ENCODE peak calls at places on chromosomes 4 and X, in nine cellular contexts. R is cardiac muscle cell, X is Karpas-422, Y is heart right ventricle, S is right atrium auricular region, K is NT2/D1, D is GM23248, I is PC-3, M is A549. O is an unnamed sample. For H3K4me1, the result is how much of the 10 kb centered on the place peaks cover.

GRCh38 chrX:29535212-29536162 is 679.9 kb upstream of the MAGEB2 start:
- DNase-seq in S (no peak), R (no peak), X (no peak), Y (no peak), D (peak), I (peak), M (peak), K (no peak), O (no peak)

GRCh38 chr4:20464381-20464780 is 212.7 kb downstream of the SLIT2 start:
- DNase-seq in D (peak), R (no peak), I (peak), K (no peak), Y (no peak), S (no peak), M (no peak), X (no peak), O (no peak)

GRCh38 chr4:100049872-100050271 is 99.8 kb upstream of the H2AZ1 start:
- DNase-seq in M (no peak), I (peak), R (no peak), D (no peak), X (no peak), K (no peak), S (no peak), Y (no peak), O (no peak)

GRCh38 chr4:140152760-140153418 is 1.1 kb downstream of the MAML3 start:
- DNase-seq in S (peak), K (no peak), D (peak), R (peak), I (peak), Y (peak), X (peak), M (no peak), O (peak)

GRCh38 chr4:10703146-10703545 is 18.6 kb upstream of the CLNK start:
- DNase-seq in S (no peak), X (no peak), D (peak), M (no peak), I (peak), K (no peak), Y (no peak), R (no peak), O (no peak)

GRCh38 chr4:176778063-176778462 is 14.7 kb downstream of the VEGFC start:
- DNase-seq in Y (no peak), S (no peak), D (peak), M (no peak), X (no peak), I (peak), K (no peak), R (no peak), O (no peak)

GRCh38 chrX:118839334-118839958 is 15.8 kb downstream of the ZCCHC12 start:
- DNase-seq in M (peak), I (peak), D (peak), Y (peak), X (peak), S (peak), R (peak), K (peak), O (peak)

GRCh38 chrX:74535211-74535621 is 79.2 kb downstream of the RLIM start:
- DNase-seq in S (no peak), M (no peak), R (peak), K (peak), D (peak), I (peak), X (no peak), Y (no peak), O (peak)

GRCh38 chrX:118420462-118420861 is 74.6 kb downstream of the WDR44 start:
- DNase-seq in D (peak), K (no peak), Y (no peak), I (no peak), X (no peak), S (no peak), M (no peak), R (no peak), O (no peak)

GRCh38 chrX:71997320-71997719 is 86.7 kb downstream of the NHSL2 start:
- DNase-seq in K (no peak), R (no peak), M (no peak), S (no peak), Y (no peak), X (no peak), D (no peak), I (no peak), O (peak)

GRCh38 chr4:60033826-60034225 is 1166.3 kb upstream of the ADGRL3 start:
- DNase-seq in Y (no peak), S (no peak), D (no peak), R (no peak), K (no peak), I (no peak), X (no peak), M (no peak), O (no peak)

GRCh38 chr4:75345436-75345835 is 168.8 kb downstream of the RCHY1 start:
- DNase-seq in S (no peak), M (no peak), K (no peak), X (no peak), D (peak), I (no peak), Y (no peak), R (no peak), O (no peak)
- H3K4me3 ChIP-seq in S (no peak), M (no peak), K (no peak), X (no peak), D (no peak), I (no peak), Y (no peak), R (no peak), O (no peak)

DNA sequence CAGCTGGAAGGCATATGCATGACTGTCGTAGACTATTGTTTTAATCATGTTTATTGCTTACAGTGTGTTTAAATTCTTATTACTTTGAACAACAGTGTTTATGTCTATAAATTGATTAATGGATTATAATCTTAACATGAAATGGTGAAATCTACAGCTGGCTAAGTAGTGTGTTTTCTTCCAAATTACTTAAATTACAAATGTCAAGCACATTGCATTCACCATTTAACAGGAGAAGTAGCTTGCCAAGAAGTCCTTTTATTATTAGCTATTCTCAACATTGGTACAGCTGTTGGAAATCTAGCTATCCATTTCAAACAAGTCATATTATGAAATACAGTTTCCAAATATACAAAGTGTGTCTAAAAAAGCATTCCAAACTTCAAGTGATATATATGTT is 849.2 kb upstream of the PCDH10 start:
- DNase-seq in M (no peak), I (no peak), R (no peak), K (no peak), D (no peak), X (no peak), Y (no peak), S (no peak), O (no peak)
- H3K4me1 ChIP-seq in M (under half), I (under half), R (under half), K (under half), D (under half), X (under half), Y (under half), S (under half), O (under half)

GRCh38 chrX:49880668-49881067 is 1.4 kb downstream of the USP27X start:
- DNase-seq in S (no peak), I (no peak), X (no peak), K (no peak), R (no peak), M (no peak), Y (no peak), D (no peak), O (no peak)

GRCh38 chrX:49877397-49878101 is 1.7 kb upstream of the USP27X start:
- DNase-seq in S (no peak), Y (no peak), R (no peak), I (no peak), K (no peak), D (no peak), X (no peak), M (no peak), O (no peak)

GRCh38 chrX:49878128-49878833 is 1.0 kb upstream of the USP27X start:
- DNase-seq in R (no peak), M (no peak), Y (peak), D (no peak), K (no peak), X (no peak), S (no peak), I (no peak), O (no peak)

GRCh38 chrX:49878834-49879655 is at the start of gene USP27X:
- DNase-seq in X (peak), Y (peak), S (peak), D (peak), R (peak), M (peak), K (peak), I (peak), O (peak)

GRCh38 chrX:49879656-49880277 is 483 bp downstream of the USP27X start:
- DNase-seq in X (no peak), R (peak), D (peak), M (peak), S (no peak), I (no peak), Y (no peak), K (no peak), O (no peak)
- H3K4me3 ChIP-seq in X (no peak), R (peak), D (peak), M (peak), S (peak), I (peak), Y (peak), K (peak), O (peak)

GRCh38 chr4:76342803-76343202 is 36.3 kb downstream of the STBD1 start:
- DNase-seq in R (no peak), S (no peak), Y (no peak), M (no peak), K (no peak), D (no peak), X (no peak), I (no peak), O (no peak)
- H3K4me1 ChIP-seq in R (under half), S (under half), Y (under half), M (under half), K (under half), D (under half), X (under half), I (under half), O (under half)